ENCODE peak calls at places on chromosomes 13 and 19, in five cellular contexts. F is testis; Y is heart right ventricle; I is CD4-positive, CD25-positive, alpha-beta regulatory T cell; P is HAP-1. T is an unnamed sample.

GRCh38 chr13:31733066-31733465 is 6.3 kb upstream of the RXFP2 start:
- DNase-seq in P (no peak), Y (no peak), F (no peak), I (no peak), T (no peak)

GRCh38 chr13:52892925-52893324 is 44.5 kb upstream of the PCDH8 start:
- DNase-seq in I (no peak), Y (no peak), F (no peak), P (no peak), T (no peak)

GRCh38 chr19:19490247-19490968 is 24.9 kb downstream of the TSSK6 start:
- DNase-seq in F (peak; percentile 85), Y (peak; percentile 85), P (peak; percentile 85), I (peak; percentile 88), T (peak; percentile 85)

GRCh38 chr19:50333737-50334617 is 4.8 kb upstream of the KCNC3 start:
- DNase-seq in Y (peak; percentile 63), I (no peak), P (peak; percentile 72), F (peak; percentile 80), T (peak; percentile 81)

GRCh38 chr19:30085394-30085793 is 143.4 kb downstream of the URI1 start:
- DNase-seq in I (peak; percentile 11), P (peak; percentile 36), Y (no peak), F (peak; percentile 73), T (peak; percentile 59)

GRCh38 chr13:111370570-111371150 is 50.2 kb downstream of the TEX29 start:
- DNase-seq in F (no peak), P (no peak), I (no peak), Y (no peak), T (no peak)

GRCh38 chr13:110349239-110349638 is 42.2 kb downstream of the COL4A2 start:
- DNase-seq in I (no peak), P (no peak), F (no peak), Y (no peak), T (no peak)

GRCh38 chr19:55700813-55701212 is 25.8 kb downstream of the EPN1 start:
- DNase-seq in Y (no peak), F (peak; percentile 46), P (no peak), I (no peak), T (no peak)

GRCh38 chr13:94351292-94352000 is 128.0 kb downstream of the DCT start:
- DNase-seq in I (no peak), P (no peak), Y (no peak), F (no peak), T (no peak)

GRCh38 chr19:38209671-38210457 is 14.2 kb downstream of the DPF1 start:
- DNase-seq in P (peak; percentile 41), I (no peak), F (peak; percentile 89), Y (peak; percentile 75), T (peak; percentile 40)

GRCh38 chr19:3606690-3607289 is at the start of gene TBXA2R:
- DNase-seq in I (peak; percentile 20), P (peak; percentile 92), F (peak; percentile 84), Y (peak; percentile 77), T (peak; percentile 81)

GRCh38 chr13:60329221-60329983 is 67.6 kb upstream of the TDRD3 start:
- DNase-seq in P (peak; percentile 65), Y (no peak), I (no peak), F (peak; percentile 43), T (peak; percentile 55)

GRCh38 chr13:45833663-45834062 is 17.9 kb downstream of the SIAH3 start:
- DNase-seq in P (no peak), I (no peak), F (no peak), Y (peak; percentile 56), T (no peak)

GRCh38 chr19:55160128-55160985 is 2.8 kb upstream of the TNNI3 start:
- DNase-seq in Y (peak; percentile 87), P (peak; percentile 97), F (peak; percentile 92), I (peak; percentile 85), T (peak; percentile 94)

GRCh38 chr13:27559714-27560113 is 60.6 kb downstream of the LNX2 start:
- DNase-seq in F (no peak), P (no peak), I (no peak), Y (no peak), T (no peak)

GRCh38 chr19:13846533-13847032 is 30.4 kb upstream of the NANOS3 start:
- DNase-seq in F (peak; percentile 61), P (peak; percentile 70), Y (peak; percentile 92), I (peak; percentile 93), T (peak; percentile 94)

DNA sequence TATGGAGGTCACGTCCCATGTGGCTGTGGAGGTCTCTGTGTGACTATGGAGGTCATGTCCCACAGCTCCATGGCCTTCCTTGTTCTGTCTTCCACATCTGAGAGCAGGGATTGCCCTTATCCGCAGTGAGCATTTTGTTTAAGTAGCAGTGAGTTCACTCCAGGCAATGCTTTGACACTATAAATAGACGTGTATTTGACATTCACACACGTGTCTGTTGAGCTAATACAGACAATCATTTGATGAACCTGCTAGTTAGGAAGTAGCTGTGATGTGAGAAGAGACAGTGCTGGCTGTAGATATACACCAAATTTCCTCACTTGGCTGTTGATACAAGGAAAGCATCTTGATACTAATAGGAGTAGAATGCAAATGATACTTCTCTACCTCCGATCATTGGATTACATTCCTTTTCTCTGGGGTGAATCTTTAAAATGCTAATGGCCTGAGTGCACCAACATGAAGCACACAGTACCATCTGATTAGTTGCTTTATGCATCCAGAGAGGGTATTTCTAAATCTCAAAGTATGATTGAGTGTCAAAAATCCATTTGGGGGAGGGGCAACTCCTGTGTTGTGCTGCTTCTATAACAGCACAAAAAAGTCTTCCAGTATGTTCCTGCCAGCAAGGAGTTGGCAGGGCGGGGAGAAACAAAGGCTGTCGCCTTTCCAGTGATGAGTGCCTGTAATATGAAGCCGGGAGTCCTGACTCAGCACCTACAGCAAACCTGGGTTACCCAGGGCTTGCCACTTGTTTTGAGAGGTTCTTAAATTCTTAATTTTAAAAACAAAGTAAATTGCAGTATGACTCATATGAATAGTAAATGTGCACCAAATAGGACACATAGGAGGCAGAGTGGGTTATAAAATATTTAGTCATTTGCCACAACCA is 7.0 kb downstream of the CUL4A start:
- DNase-seq in I (peak; percentile 9), F (no peak), Y (peak; percentile 51), P (peak; percentile 78), T (no peak)
- H3K4me3 ChIP-seq in I (peak overlapping the region; percentile 17), F (no peak overlapping the region), Y (no peak overlapping the region), P (no peak overlapping the region), T (no peak overlapping the region)

GRCh38 chr19:5648464-5648863 is 25.6 kb downstream of the SAFB start:
- DNase-seq in I (no peak), F (no peak), Y (no peak), P (no peak), T (no peak)

GRCh38 chr19:5645409-5645808 is 22.5 kb downstream of the SAFB start:
- DNase-seq in I (no peak), P (no peak), F (no peak), Y (no peak), T (no peak)

GRCh38 chr19:5643060-5643459 is 20.2 kb downstream of the SAFB start:
- DNase-seq in P (no peak), F (no peak), I (no peak), Y (no peak), T (no peak)

GRCh38 chr19:5644051-5644450 is 21.2 kb downstream of the SAFB start:
- DNase-seq in F (no peak), P (no peak), Y (no peak), I (no peak), T (no peak)

DNA sequence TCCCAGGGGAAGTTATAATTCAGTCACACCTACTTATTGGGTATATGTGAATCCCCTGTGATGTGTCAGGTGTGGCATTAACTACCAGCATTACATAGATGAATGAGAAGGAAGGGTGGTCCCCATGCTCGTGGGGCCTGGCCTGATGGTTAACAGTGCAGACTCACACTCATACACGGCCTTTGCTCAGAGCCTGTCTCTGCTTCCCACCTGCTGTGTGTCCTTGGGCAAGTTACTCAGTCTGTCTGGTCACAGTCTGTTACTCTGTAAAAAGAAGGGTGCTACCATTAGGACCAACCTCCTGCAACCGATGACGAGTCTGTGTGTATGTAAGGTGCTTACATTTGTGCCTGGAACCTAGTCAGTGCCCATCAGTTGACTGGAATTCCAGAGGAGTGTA is 23.8 kb downstream of the SAFB start:
- DNase-seq in P (no peak), F (no peak), I (no peak), Y (no peak), T (no peak)
- H3K36me3 ChIP-seq in P (peaks cover 90% of the 10 kb centered on the region), F (no peaks in the 10 kb centered on the region), I (peaks cover 86% of the 10 kb centered on the region), Y (peaks cover 59% of the 10 kb centered on the region), T (peaks cover 91% of the 10 kb centered on the region)

GRCh38 chr13:24745861-24746617 is 17.9 kb upstream of the RNF17 start:
- DNase-seq in I (no peak), P (no peak), Y (no peak), F (no peak), T (no peak)
- H3K4me3 ChIP-seq in I (no peak overlapping the region), P (no peak overlapping the region), Y (no peak overlapping the region), F (peak overlapping the region; percentile 49), T (no peak overlapping the region)

DNA sequence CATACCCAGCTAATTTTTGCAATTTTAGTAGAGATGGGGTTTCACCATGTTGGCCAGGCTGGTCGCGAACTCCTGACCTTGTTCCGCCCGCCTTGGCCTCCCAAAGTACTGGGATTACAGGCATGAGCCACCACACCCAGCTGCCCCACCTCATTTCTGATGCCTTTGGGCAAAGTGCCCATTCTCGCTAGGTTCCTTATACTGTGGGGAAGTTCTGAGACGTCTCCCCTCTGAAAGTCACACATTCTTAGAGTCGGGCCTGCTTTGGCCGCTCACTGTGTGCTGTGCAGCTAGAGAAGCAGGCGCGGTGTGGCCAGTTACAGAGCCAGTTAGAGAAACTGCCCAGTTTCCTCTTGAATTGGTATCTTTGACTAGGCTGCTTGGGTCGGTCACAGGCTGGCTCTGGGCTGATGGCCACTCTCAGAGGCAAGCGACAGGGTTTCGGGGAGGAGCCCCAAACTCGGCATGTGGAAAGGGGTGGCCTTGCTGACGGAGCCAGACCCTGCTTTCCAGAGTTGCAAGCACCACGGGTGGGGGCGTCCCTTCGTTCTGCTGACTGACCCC is 18.0 kb downstream of the PRAM1 start:
- DNase-seq in F (peak; percentile 48), Y (peak; percentile 33), P (no peak), I (no peak), T (no peak)
- H3K36me3 ChIP-seq in F (no peaks in the 10 kb centered on the region), Y (peaks cover 53% of the 10 kb centered on the region), P (peaks cover 82% of the 10 kb centered on the region), I (peaks cover 82% of the 10 kb centered on the region), T (peaks cover 73% of the 10 kb centered on the region)

DNA sequence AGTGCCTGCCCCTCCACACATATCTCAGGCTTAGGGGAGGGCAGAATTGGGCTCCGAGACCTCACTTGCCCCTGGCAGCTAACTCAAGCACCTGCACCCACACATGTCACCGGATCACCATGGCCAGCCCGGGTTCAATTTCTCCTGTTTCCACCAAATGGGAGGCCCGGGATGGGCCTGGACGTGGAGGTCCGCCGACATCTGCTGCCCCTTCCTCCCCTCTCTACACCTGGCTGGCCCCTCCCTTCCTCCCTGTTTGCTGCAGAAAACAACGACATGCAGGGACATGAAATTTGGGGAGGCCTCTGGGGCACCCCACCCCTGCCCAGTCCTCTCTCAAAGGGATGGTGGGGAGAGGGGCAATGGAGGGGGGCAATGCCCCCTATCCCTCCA is 1.3 kb downstream of the PRKD2 start:
- DNase-seq in P (no peak), I (peak; percentile 41), F (no peak), Y (no peak), T (no peak)
- H3K4me3 ChIP-seq in P (peak overlapping the region; percentile 87), I (peak overlapping the region; percentile 87), F (peak overlapping the region; percentile 91), Y (peak overlapping the region; percentile 97), T (peak overlapping the region; percentile 81)

GRCh38 chr19:2108251-2109016 is 11.7 kb downstream of the IZUMO4 start:
- DNase-seq in Y (no peak), F (no peak), I (no peak), P (no peak), T (no peak)
- H3K36me3 ChIP-seq in Y (peaks cover 71% of the 10 kb centered on the region), F (no peaks in the 10 kb centered on the region), I (peaks cover 68% of the 10 kb centered on the region), P (peaks cover 84% of the 10 kb centered on the region), T (peaks cover 80% of the 10 kb centered on the region)

GRCh38 chr19:18160441-18160791 is 7.5 kb downstream of the PIK3R2 start:
- DNase-seq in F (no peak), Y (no peak), P (no peak), I (no peak), T (no peak)
- H3K4me3 ChIP-seq in F (no peak overlapping the region), Y (peak overlapping the region; percentile 47), P (peak overlapping the region; percentile 28), I (no peak overlapping the region), T (peak overlapping the region; percentile 44)

T was measured in BE2C.